ENCODE peak calls at places on chromosomes 3 and 15, in nine cellular contexts. L, O, D, M, B, N, S, R and C are unnamed samples.

GRCh38 chr3:64454179-64454578 is 228.9 kb upstream of the PRICKLE2 start:
- DNase-seq in R (no peak), L (no peak), B (peak), S (no peak), O (no peak), N (no peak), M (peak), D (peak), C (no peak)

GRCh38 chr3:142027295-142027694 is 122.0 kb downstream of the TFDP2 start:
- DNase-seq in D (no peak), O (no peak), B (no peak), R (no peak), L (no peak), N (no peak), M (peak), S (no peak), C (no peak)

GRCh38 chr3:192133271-192133670 is 594.1 kb downstream of the FGF12 start:
- DNase-seq in L (no peak), B (no peak), D (no peak), N (no peak), R (no peak), S (no peak), M (no peak), O (no peak), C (no peak)

GRCh38 chr3:188554404-188554803 is 400.4 kb downstream of the LPP start:
- DNase-seq in L (no peak), M (peak), S (no peak), O (no peak), R (no peak), N (no peak), D (no peak), B (no peak), C (no peak)

GRCh38 chr15:29538110-29538509 is 268.5 kb upstream of the NSMCE3 start:
- DNase-seq in B (no peak), R (no peak), D (no peak), O (no peak), S (no peak), M (no peak), L (no peak), N (no peak), C (no peak)

GRCh38 chr3:11000528-11000927 is 8.0 kb downstream of the SLC6A1 start:
- DNase-seq in S (no peak), L (no peak), N (no peak), B (no peak), O (no peak), R (no peak), D (no peak), M (no peak), C (no peak)

GRCh38 chr3:169664034-169664820 is 715 bp upstream of the MECOM start:
- DNase-seq in D (no peak), N (peak), S (peak), R (no peak), O (no peak), M (peak), L (no peak), B (no peak), C (no peak)

GRCh38 chr3:42852443-42852842 is 23.2 kb downstream of the CYP8B1 start:
- DNase-seq in D (no peak), L (no peak), M (no peak), S (no peak), R (no peak), B (no peak), N (no peak), O (no peak), C (no peak)

GRCh38 chr3:116394365-116394764 is 50.9 kb downstream of the LSAMP start:
- DNase-seq in N (no peak), O (no peak), S (no peak), B (no peak), L (no peak), R (no peak), M (no peak), D (no peak), C (no peak)

GRCh38 chr3:181725830-181726229 is 14.1 kb downstream of the SOX2 start:
- DNase-seq in D (no peak), R (no peak), L (no peak), M (no peak), O (no peak), B (no peak), S (no peak), N (no peak), C (no peak)

GRCh38 chr3:149473314-149473990 is 1.0 kb upstream of the TM4SF4 start:
- DNase-seq in N (no peak), R (no peak), L (no peak), M (peak), D (no peak), O (peak), B (peak), S (peak), C (no peak)